ENCODE peak calls at places on chromosome 18, in six cellular contexts. S, M, E, Y, V and H are unnamed samples. For H3K9me3, the result is how much of the 10 kb centered on the place peaks cover.

GRCh38 chr18:35030234-35030989 is 10.8 kb upstream of the MAPRE2 start:
- DNase-seq in S (no peak), M (no peak), E (no peak), Y (no peak), V (no peak), H (no peak)

GRCh38 chr18:4172491-4172890 is 282.6 kb downstream of the DLGAP1 start:
- DNase-seq in S (no peak), M (no peak), E (no peak), Y (no peak), V (no peak), H (no peak)

GRCh38 chr18:12159446-12159845 is 65.8 kb downstream of the ANKRD62 start:
- DNase-seq in S (no peak), M (no peak), E (peak), Y (no peak), V (no peak), H (no peak)

GRCh38 chr18:55779711-55780590 is 192.0 kb upstream of the TCF4 start:
- DNase-seq in S (no peak), M (peak), E (no peak), Y (peak), V (no peak), H (no peak)

GRCh38 chr18:71784777-71785176 is 759.4 kb downstream of the CBLN2 start:
- DNase-seq in S (no peak), M (peak), E (peak), Y (no peak), V (no peak), H (no peak)

GRCh38 chr18:41128126-41128525 is 826.9 kb upstream of the PIK3C3 start:
- DNase-seq in S (no peak), M (no peak), E (no peak), Y (no peak), V (no peak), H (no peak)

GRCh38 chr18:57789105-57789504 is 14.0 kb downstream of the ATP8B1 start:
- DNase-seq in S (no peak), M (no peak), E (no peak), Y (no peak), V (peak), H (no peak)

GRCh38 chr18:67846422-67847098 is 330.0 kb upstream of the DSEL start:
- DNase-seq in S (no peak), M (no peak), E (no peak), Y (no peak), V (no peak), H (no peak)

GRCh38 chr18:34196231-34196630 is 28.5 kb downstream of the NOL4 start:
- DNase-seq in S (no peak), M (no peak), E (no peak), Y (no peak), V (no peak), H (no peak)

GRCh38 chr18:10841203-10841602 is 308.2 kb downstream of the PIEZO2 start:
- DNase-seq in S (no peak), M (no peak), E (no peak), Y (no peak), V (no peak), H (no peak)

GRCh38 chr18:13180614-13181375 is 37.8 kb upstream of the LDLRAD4 start:
- DNase-seq in S (no peak), M (no peak), E (no peak), Y (no peak), V (no peak), H (peak)

GRCh38 chr18:55988537-55988936 is 400.5 kb upstream of the TCF4 start:
- DNase-seq in S (no peak), M (no peak), E (no peak), Y (no peak), V (no peak), H (no peak)

GRCh38 chr18:4144201-4144600 is 310.9 kb downstream of the DLGAP1 start:
- DNase-seq in S (no peak), M (no peak), E (no peak), Y (no peak), V (no peak), H (no peak)

GRCh38 chr18:28065031-28065792 is 111.7 kb downstream of the CDH2 start:
- DNase-seq in S (no peak), M (no peak), E (peak), Y (no peak), V (no peak), H (no peak)

GRCh38 chr18:11004951-11005350 is 144.4 kb downstream of the PIEZO2 start:
- DNase-seq in S (no peak), M (no peak), E (no peak), Y (no peak), V (no peak), H (no peak)

GRCh38 chr18:30632058-30632718 is 410.4 kb downstream of the DSC3 start:
- DNase-seq in S (no peak), M (no peak), E (no peak), Y (peak), V (no peak), H (peak)

GRCh38 chr18:58004317-58004716 is 39.7 kb upstream of the NEDD4L start:
- DNase-seq in S (no peak), M (no peak), E (peak), Y (no peak), V (peak), H (no peak)

GRCh38 chr18:63897072-63897471 is 9.6 kb downstream of the SERPINB2 start:
- DNase-seq in S (no peak), M (no peak), E (no peak), Y (no peak), V (no peak), H (no peak)

GRCh38 chr18:36850527-36851201 is 21.7 kb downstream of the KIAA1328 start:
- DNase-seq in S (no peak), M (peak), E (peak), Y (no peak), V (peak), H (no peak)

GRCh38 chr18:7945882-7946281 is 378.8 kb downstream of the PTPRM start:
- DNase-seq in S (no peak), M (no peak), E (peak), Y (no peak), V (no peak), H (no peak)

GRCh38 chr18:34339155-34339554 is 114.4 kb upstream of the NOL4 start:
- DNase-seq in S (no peak), M (no peak), E (no peak), Y (no peak), V (no peak), H (no peak)

GRCh38 chr18:55593888-55594287 is 5.9 kb upstream of the TCF4 start:
- DNase-seq in S (no peak), M (no peak), E (no peak), Y (no peak), V (no peak), H (no peak)

GRCh38 chr18:41126541-41127235 is 828.3 kb upstream of the PIK3C3 start:
- DNase-seq in S (no peak), M (no peak), E (no peak), Y (no peak), V (no peak), H (no peak)

GRCh38 chr18:56380682-56381081 is 257.7 kb downstream of the TXNL1 start:
- DNase-seq in S (no peak), M (no peak), E (no peak), Y (no peak), V (no peak), H (no peak)

DNA sequence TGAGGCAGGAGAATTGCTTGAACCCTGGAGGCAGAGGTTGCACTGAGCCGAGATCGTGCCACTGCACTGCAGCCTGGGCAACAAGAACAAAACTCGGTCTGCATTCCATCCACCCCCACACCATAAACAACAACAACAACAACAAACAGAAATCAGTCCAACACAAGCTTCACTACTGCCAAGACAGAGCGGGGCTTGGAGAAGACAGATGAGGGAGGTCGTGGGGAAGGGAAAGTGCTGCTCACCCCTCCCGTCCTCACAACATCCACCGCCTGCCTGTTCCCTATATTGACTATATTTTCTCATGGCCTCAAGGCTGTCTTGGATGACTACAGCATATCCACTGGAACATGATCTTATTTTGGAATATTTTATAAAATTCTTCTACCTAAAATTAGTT is 137.6 kb upstream of the TTC39C start:
- DNase-seq in S (no peak), M (no peak), E (no peak), Y (no peak), V (no peak), H (no peak)
- TF ChIP-seq ZNF274 in S (no peak), M (no peak), E (no peak), Y (no peak), V (no peak), H (no peak)

DNA sequence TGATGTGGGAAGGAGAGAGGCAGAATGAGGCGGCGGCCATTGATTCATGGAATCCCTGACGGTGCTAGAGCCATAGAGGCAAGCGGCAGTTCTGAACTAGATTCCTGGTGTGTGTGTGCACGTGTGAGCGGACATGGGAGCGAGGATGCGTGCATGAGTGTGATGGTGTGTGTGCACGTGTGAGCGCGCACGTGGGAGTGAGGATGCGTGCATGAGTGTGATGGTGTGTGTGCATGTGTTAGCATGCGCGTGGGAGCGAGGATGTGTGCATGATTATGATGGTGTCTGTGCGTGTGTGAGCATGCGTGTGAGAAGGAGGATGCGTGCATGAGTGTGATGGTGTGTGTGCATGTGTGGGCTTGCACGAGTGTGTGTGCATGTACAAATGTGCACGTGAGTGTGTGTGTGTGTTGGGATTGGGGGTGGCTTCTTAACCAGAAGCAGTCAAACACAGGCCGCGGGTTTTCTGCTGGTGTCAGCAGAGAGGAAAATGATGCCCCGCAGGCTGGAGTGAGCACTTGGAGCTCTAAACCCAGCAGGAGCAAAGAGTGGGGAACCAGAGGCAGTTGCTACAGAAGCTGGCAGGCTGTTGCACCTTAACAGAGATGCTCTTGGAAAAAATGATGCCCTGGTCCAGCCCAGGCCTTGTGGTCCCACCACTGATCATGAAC is 29.5 kb downstream of the DIPK1C start:
- DNase-seq in S (no peak), M (no peak), E (no peak), Y (no peak), V (no peak), H (no peak)
- H3K9me3 ChIP-seq in S (under half), M (under half), E (under half), Y (under half), V (under half), H (under half)

GRCh38 chr18:50158866-50159653 is 35.9 kb downstream of the MYO5B start:
- DNase-seq in S (no peak), M (no peak), E (no peak), Y (no peak), V (no peak), H (no peak)

GRCh38 chr18:50159654-50160046 is 35.3 kb downstream of the MYO5B start:
- DNase-seq in S (no peak), M (no peak), E (no peak), Y (no peak), V (no peak), H (no peak)

GRCh38 chr18:50163505-50163904 is 31.4 kb downstream of the MYO5B start:
- DNase-seq in S (no peak), M (no peak), E (no peak), Y (no peak), V (no peak), H (no peak)

GRCh38 chr18:50161806-50162205 is 33.1 kb downstream of the MYO5B start:
- DNase-seq in S (no peak), M (no peak), E (no peak), Y (no peak), V (no peak), H (no peak)

DNA sequence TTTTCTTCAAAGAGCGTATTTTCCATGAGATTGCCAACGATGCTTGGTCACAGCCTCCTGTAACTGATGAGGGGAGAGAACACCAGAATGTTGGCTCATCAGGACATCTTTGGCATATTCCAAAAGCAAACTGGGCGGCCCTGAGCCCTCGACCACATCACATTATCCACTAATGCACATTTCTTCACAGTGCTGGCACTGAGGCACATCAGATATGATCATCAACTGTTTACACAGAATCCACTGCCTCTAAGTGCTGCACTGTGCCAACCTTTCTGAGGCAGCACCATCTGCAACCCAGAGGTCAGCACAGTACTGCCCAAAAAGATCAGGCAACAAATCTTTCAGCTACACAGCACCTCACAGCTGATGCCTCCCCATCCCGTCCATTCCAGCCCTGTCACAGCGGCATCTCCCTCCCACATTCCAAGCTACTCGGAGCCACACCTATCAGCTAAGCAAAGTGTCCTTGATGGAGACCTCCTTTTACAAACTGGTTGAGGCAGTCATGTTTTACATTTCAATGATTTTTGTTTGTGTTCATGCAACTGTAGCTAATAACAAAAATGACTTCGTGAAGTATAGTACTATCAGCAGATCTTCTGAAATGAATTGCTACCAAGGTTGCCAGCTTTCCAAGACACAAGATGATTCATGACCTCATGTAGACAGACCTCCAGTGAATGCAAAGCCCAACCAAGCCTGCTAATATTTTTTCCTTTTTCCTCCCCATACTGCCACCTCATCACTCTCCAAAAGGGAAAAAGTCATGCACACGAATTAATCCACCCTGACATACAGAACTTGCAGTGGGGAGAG is 32.3 kb downstream of the MYO5B start:
- DNase-seq in S (no peak), M (no peak), E (no peak), Y (no peak), V (no peak), H (no peak)
- TF ChIP-seq ZNF274 in S (no peak), M (no peak), E (no peak), Y (no peak), V (no peak), H (no peak)

GRCh38 chr18:70030728-70031127 is 83.1 kb upstream of the CD226 start:
- DNase-seq in S (no peak), M (no peak), E (no peak), Y (no peak), V (no peak), H (no peak)
- H3K9me3 ChIP-seq in S (under half), M (under half), E (under half), Y (under half), V (under half), H (under half)

GRCh38 chr18:53567935-53568574 is 656.4 kb downstream of the MBD2 start:
- DNase-seq in S (no peak), M (peak), E (peak), Y (peak), V (no peak), H (peak)
- TF ChIP-seq ZNF274 in S (no peak), M (no peak), E (no peak), Y (no peak), V (no peak), H (no peak)

GRCh38 chr18:80023173-80023572 is 11.1 kb upstream of the RBFA start:
- DNase-seq in S (no peak), M (no peak), E (no peak), Y (peak), V (peak), H (peak)
- H3K9me3 ChIP-seq in S (under half), M (under half), E (half or more), Y (half or more), V (under half), H (half or more)

GRCh38 chr18:24189007-24189528 is 50.2 kb downstream of the CABYR start:
- DNase-seq in S (peak), M (no peak), E (no peak), Y (no peak), V (no peak), H (no peak)
- TF ChIP-seq ZNF274 in S (no peak), M (no peak), E (no peak), Y (no peak), V (no peak), H (no peak)

DNA sequence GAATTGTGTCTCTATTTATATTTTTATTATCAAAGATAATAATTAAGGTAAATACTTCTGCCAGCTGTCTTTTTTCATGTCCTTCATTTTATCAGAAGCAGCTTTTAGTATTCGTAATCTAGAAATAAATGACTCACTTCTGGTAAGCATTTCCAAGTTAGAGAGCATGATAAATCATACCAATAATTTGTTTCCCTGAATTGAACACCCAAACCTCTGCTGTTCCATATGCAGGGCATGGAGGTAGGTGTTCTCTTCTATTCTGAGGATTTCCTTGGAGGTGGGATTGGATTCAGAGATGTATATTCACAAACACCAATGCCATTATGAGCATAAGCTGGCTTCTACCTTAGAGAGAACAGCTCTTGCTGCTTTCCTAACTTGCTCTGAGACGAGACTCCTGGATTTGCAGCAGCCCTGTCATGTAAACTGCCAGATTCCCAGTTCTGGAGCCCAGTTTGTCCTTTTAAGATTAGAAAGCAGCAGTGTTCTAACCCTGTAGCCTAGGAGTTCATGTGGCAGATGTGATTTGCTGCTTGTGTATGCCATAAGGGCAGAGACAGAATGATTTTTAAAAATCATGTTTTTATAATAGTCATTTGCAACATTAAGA is 47.5 kb downstream of the SKA1 start:
- DNase-seq in S (no peak), M (no peak), E (no peak), Y (no peak), V (no peak), H (no peak)
- H3K9me3 ChIP-seq in S (under half), M (under half), E (under half), Y (under half), V (under half), H (under half)

GRCh38 chr18:22432672-22433137 is 15.0 kb upstream of the CTAGE1 start:
- DNase-seq in S (no peak), M (peak), E (no peak), Y (no peak), V (peak), H (no peak)
- TF ChIP-seq ZNF274 in S (no peak), M (no peak), E (no peak), Y (no peak), V (no peak), H (no peak)

DNA sequence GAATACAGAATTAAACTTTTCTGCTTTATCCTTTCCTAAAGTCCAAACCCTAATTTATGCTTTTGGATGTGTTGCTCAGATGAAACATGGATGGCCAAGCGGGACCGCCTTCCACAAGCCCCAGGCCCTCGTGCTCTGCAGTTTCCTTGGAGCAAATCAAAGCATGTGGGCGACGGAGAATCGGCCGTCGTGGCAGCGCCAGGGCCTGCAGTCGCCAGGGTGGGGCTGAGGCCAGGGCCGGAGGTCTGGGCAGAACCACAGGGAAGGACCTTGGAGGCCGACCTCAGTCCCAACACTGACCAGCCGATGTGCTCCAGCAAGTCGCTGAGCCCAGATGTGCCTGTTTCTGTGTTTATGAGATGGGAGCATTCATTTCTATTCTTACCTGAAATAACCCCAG is 108.1 kb downstream of the MBP start:
- DNase-seq in S (no peak), M (no peak), E (no peak), Y (no peak), V (no peak), H (no peak)
- H3K9me3 ChIP-seq in S (under half), M (under half), E (under half), Y (under half), V (under half), H (under half)